ENCODE peak calls at places on chromosomes 6 and 20, in nine cellular contexts. Q is astrocyte of the cerebellum, D is Panc1, H is psoas muscle, L is stomach, F is HepG2, I is ascending aorta, B is PC-9, V is left ventricle myocardium inferior. N is an unnamed sample.

GRCh38 chr6:154683756-154684523 is 49.3 kb upstream of the SCAF8 start:
- DNase-seq in Q (peak), D (no peak), H (no peak), L (no peak), F (no peak), I (no peak), B (no peak), V (no peak), N (peak)

GRCh38 chr6:139369568-139370046 is 4.8 kb downstream of the CITED2 start:
- DNase-seq in Q (no peak), D (no peak), H (no peak), L (no peak), F (peak), I (no peak), B (peak), V (no peak), N (peak)

GRCh38 chr6:73712536-73712935 is 16.5 kb downstream of the CD109 start:
- DNase-seq in Q (no peak), D (no peak), H (no peak), L (no peak), F (no peak), I (no peak), B (no peak), V (no peak), N (peak)

GRCh38 chr6:170114956-170115855 is 175.7 kb downstream of the DLL1 start:
- DNase-seq in Q (no peak), D (no peak), H (peak), L (peak), F (no peak), I (no peak), B (no peak), V (peak), N (no peak)

GRCh38 chr20:23690581-23690980 is 1.7 kb upstream of the CST4 start:
- DNase-seq in Q (no peak), D (no peak), H (no peak), L (no peak), F (no peak), I (no peak), B (no peak), V (no peak), N (no peak)

GRCh38 chr20:9417665-9418064 is 96.7 kb upstream of the LAMP5 start:
- DNase-seq in Q (no peak), D (no peak), H (no peak), L (no peak), F (no peak), I (no peak), B (no peak), V (no peak), N (peak)

GRCh38 chr6:147507162-147508072 is 1.1 kb upstream of the SAMD5 start:
- DNase-seq in Q (no peak), D (no peak), H (peak), L (no peak), F (no peak), I (no peak), B (no peak), V (peak), N (peak)

GRCh38 chr6:126905917-126906316 is 212.6 kb upstream of the RSPO3 start:
- DNase-seq in Q (no peak), D (no peak), H (no peak), L (no peak), F (no peak), I (no peak), B (no peak), V (no peak), N (peak)

GRCh38 chr6:82862543-82862942 is 203.1 kb downstream of the UBE3D start:
- DNase-seq in Q (peak), D (no peak), H (no peak), L (no peak), F (no peak), I (no peak), B (peak), V (no peak), N (peak)

GRCh38 chr20:25408170-25408547 is 686 bp downstream of the GINS1 start:
- DNase-seq in Q (no peak), D (no peak), H (no peak), L (no peak), F (no peak), I (no peak), B (no peak), V (no peak), N (no peak)

GRCh38 chr6:52233975-52234823 is 10.1 kb downstream of the IL17F start:
- DNase-seq in Q (peak), D (peak), H (peak), L (peak), F (peak), I (no peak), B (peak), V (no peak), N (peak)

GRCh38 chr20:63004607-63005211 is 2.1 kb downstream of the BHLHE23 start:
- DNase-seq in Q (no peak), D (no peak), H (no peak), L (no peak), F (no peak), I (no peak), B (no peak), V (no peak), N (no peak)

GRCh38 chr6:18226451-18226850 is 37.9 kb downstream of the DEK start:
- DNase-seq in Q (peak), D (no peak), H (no peak), L (no peak), F (no peak), I (no peak), B (no peak), V (no peak), N (peak)

GRCh38 chr6:64896939-64897338 is 810.1 kb downstream of the EYS start:
- DNase-seq in Q (no peak), D (no peak), H (no peak), L (no peak), F (no peak), I (no peak), B (no peak), V (no peak), N (no peak)

GRCh38 chr6:121617388-121617787 is 181.9 kb downstream of the GJA1 start:
- DNase-seq in Q (no peak), D (no peak), H (no peak), L (no peak), F (no peak), I (no peak), B (no peak), V (no peak), N (no peak)

GRCh38 chr6:121612916-121613315 is 177.5 kb downstream of the GJA1 start:
- DNase-seq in Q (no peak), D (no peak), H (no peak), L (no peak), F (no peak), I (no peak), B (no peak), V (no peak), N (peak)

GRCh38 chr6:121616411-121616810 is 181.0 kb downstream of the GJA1 start:
- DNase-seq in Q (no peak), D (no peak), H (no peak), L (no peak), F (no peak), I (no peak), B (no peak), V (no peak), N (no peak)

GRCh38 chr6:121614115-121614514 is 178.7 kb downstream of the GJA1 start:
- DNase-seq in Q (no peak), D (no peak), H (no peak), L (no peak), F (no peak), I (no peak), B (no peak), V (no peak), N (peak)

GRCh38 chr6:121615493-121615892 is 180.0 kb downstream of the GJA1 start:
- DNase-seq in Q (no peak), D (no peak), H (no peak), L (no peak), F (no peak), I (no peak), B (no peak), V (no peak), N (peak)
- TF ChIP-seq CTCF in Q (peak), D (no peak), H (no peak), L (no peak), F (no peak), I (no peak), B (peak), V (peak), N (peak)

DNA sequence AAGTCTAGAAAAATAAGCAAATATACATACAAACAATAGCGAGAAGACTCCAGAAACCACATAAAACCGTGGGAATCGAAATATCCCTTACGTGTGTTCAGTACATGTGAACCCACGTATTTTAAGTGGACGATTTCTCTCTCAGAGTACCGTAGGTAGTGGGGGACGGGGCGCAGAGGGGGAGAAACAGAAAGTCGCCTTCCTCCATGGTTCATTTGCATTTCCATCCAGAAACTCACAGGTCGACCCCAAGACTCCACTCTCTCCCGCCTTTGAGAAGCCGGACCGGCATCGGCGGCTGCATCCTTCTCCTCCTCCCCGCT is 538 bp upstream of the ENPP1 start:
- DNase-seq in Q (no peak), D (no peak), H (no peak), L (no peak), F (no peak), I (no peak), B (no peak), V (no peak), N (no peak)
- H3K4me3 ChIP-seq in Q (peak), D (peak), H (peak), L (peak), F (peak), I (peak), B (peak), V (peak), N (peak)

GRCh38 chr6:27495386-27496135 is 22.7 kb upstream of the ZNF184 start:
- DNase-seq in Q (no peak), D (peak), H (peak), L (no peak), F (peak), I (no peak), B (peak), V (peak), N (peak)
- TF ChIP-seq CTCF in Q (no peak), D (peak), H (no peak), L (no peak), F (peak), I (no peak), B (no peak), V (no peak), N (peak)

GRCh38 chr6:15249371-15250019 is 3.6 kb downstream of the JARID2 start:
- DNase-seq in Q (no peak), D (no peak), H (no peak), L (no peak), F (no peak), I (no peak), B (no peak), V (no peak), N (no peak)

GRCh38 chr6:15250440-15251168 is 4.7 kb downstream of the JARID2 start:
- DNase-seq in Q (no peak), D (no peak), H (no peak), L (no peak), F (no peak), I (no peak), B (no peak), V (no peak), N (no peak)

GRCh38 chr6:15254074-15254975 is 8.5 kb downstream of the JARID2 start:
- DNase-seq in Q (no peak), D (no peak), H (no peak), L (peak), F (peak), I (no peak), B (no peak), V (no peak), N (peak)

GRCh38 chr6:15253107-15254073 is 7.5 kb downstream of the JARID2 start:
- DNase-seq in Q (no peak), D (no peak), H (no peak), L (no peak), F (no peak), I (no peak), B (no peak), V (no peak), N (no peak)

DNA sequence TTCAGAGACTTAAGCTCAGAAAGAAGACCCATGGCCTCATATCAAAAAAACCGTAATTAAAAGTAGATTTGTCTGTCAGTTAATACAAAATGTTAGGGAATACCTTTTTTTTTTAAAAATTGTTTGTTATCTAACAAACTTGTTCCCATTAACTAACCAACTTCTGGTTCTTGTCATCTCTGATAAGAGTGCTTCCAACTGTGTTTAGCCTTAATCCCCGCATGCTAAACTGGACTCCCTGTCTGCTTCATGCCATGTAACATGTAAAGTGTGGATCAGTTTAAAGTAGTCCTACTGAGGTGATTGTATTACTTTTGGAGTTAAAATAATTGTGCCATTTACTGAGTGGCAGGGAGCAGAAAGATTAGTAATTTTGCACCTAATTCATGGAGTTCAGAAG is 6.3 kb downstream of the JARID2 start:
- DNase-seq in Q (no peak), D (no peak), H (no peak), L (no peak), F (no peak), I (no peak), B (no peak), V (no peak), N (no peak)
- H3K4me3 ChIP-seq in Q (no peak), D (no peak), H (no peak), L (no peak), F (no peak), I (no peak), B (no peak), V (no peak), N (no peak)

DNA sequence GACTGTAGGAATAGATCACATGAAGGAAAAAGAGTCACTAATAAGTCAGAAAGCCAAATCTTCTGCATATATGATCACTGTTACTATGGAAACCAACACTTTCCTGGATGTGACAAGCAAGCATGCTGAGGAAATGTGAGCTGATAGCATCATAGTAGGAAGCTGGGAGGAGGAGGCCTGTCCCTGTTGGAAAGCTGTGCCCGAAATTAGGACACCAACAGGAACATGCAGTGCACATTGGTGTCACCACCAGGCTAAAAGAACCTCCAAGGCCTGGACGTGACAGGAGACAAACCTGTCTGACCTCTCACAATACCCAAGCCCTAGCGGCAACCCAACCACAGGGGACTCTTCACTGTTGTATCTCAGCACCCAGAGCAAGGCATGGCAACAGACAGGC is 181.9 kb upstream of the PCSK2 start:
- DNase-seq in Q (no peak), D (no peak), H (no peak), L (no peak), F (no peak), I (no peak), B (no peak), V (no peak), N (no peak)
- TF ChIP-seq CTCF in Q (no peak), D (no peak), H (no peak), L (no peak), F (no peak), I (no peak), B (no peak), V (no peak), N (no peak)

DNA sequence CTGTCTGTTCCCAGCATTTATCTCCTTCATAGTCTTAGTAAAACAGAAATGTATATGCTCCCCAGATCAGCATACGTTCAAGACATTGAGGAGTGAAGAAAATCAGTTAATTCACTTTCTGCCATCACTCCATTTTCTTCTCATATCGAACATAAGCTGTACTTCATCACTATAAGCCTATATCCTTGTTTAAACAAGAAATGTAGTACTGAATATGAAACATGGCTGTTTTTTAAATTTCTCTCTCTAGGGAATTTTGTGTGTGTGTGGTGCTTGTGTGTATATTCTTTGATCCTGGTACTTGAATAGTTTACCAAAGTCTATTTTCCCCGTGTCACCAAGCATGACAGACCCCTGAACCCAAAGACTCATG is 107.1 kb downstream of the HFE start:
- DNase-seq in Q (no peak), D (no peak), H (no peak), L (no peak), F (no peak), I (no peak), B (no peak), V (no peak), N (no peak)
- H3K4me3 ChIP-seq in Q (peak), D (peak), H (peak), L (no peak), F (no peak), I (peak), B (peak), V (peak), N (no peak)

GRCh38 chr6:34196116-34196832 is 40.4 kb upstream of the HMGA1 start:
- DNase-seq in Q (peak), D (peak), H (peak), L (peak), F (no peak), I (peak), B (peak), V (peak), N (peak)
- TF ChIP-seq CTCF in Q (peak), D (peak), H (peak), L (peak), F (peak), I (peak), B (peak), V (peak), N (peak)

DNA sequence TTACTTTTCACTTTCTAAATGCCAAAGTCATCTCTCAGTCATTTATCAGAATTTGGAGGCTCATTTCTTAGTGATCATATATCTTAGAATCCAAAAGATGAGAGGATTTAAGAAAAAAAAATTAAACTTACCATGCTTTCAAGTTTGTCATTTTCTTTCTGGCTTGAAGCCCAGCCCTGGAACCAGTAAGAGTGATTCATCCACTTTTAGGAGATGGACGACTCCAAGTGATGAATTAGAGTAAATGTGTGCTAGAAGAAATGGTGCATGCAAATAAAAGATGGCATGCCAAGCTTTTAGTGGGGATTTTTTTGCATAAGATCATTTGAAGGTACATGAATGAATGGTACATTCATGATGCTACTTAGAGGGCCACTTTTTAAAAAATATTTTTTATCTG is 20.1 kb downstream of the PLCB1 start:
- DNase-seq in Q (no peak), D (no peak), H (no peak), L (no peak), F (no peak), I (no peak), B (no peak), V (no peak), N (peak)
- H3K4me3 ChIP-seq in Q (no peak), D (no peak), H (no peak), L (no peak), F (no peak), I (no peak), B (no peak), V (no peak), N (no peak)

GRCh38 chr6:27518881-27519795 is 46.2 kb upstream of the ZNF184 start:
- DNase-seq in Q (peak), D (peak), H (peak), L (peak), F (peak), I (no peak), B (peak), V (peak), N (peak)
- TF ChIP-seq CTCF in Q (peak), D (peak), H (peak), L (peak), F (peak), I (peak), B (peak), V (peak), N (peak)

DNA sequence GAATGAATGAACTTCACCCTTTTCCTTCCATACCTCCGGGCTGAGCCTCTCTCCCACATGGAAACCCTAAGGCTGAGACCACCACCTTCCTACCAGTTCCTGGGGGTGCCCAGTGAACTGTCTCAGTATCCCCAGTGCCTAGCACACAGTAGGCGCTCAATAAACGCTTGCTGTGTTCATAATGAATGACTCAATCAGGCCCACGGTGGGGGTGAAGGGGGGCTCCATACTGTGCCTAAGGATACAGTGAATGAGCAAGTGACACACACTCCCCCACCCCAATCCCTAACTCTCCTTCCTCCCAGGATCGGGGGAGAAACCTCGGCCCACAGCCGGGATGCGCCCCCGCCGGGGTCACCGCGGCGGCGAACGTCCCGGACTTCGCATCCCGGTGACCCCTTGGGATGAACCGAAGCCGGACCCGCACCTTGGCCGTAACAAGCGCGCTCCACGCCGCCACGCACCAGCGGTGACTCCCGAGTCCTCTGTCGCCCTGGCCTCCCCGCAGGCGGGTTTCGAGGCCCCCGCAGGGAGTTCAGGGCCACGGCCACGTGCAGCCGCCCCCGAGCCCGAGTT is 592 bp downstream of the KCNG1 start:
- DNase-seq in Q (no peak), D (no peak), H (no peak), L (no peak), F (no peak), I (no peak), B (no peak), V (no peak), N (no peak)
- H3K4me3 ChIP-seq in Q (peak), D (peak), H (peak), L (peak), F (peak), I (peak), B (no peak), V (peak), N (peak)

N was measured in choroid plexus epithelial cell.